ENCODE peak calls at places on chromosome 3, in ten cellular contexts. R, D, H, C, J, Q, O, T, W and K are unnamed samples.

GRCh38 chr3:136251511-136251910 is 1.4 kb downstream of the PCCB start:
- DNase-seq in R (no peak), D (no peak), H (no peak), C (no peak), J (no peak), Q (no peak), O (no peak), T (no peak), W (no peak), K (no peak)

GRCh38 chr3:127304121-127304744 is 16.4 kb upstream of the PRR20G start:
- DNase-seq in R (no peak), D (no peak), H (no peak), C (no peak), J (peak), Q (no peak), O (no peak), T (no peak), W (no peak), K (no peak)

GRCh38 chr3:170323371-170323770 is 34.1 kb upstream of the SKIL start:
- DNase-seq in R (no peak), D (no peak), H (no peak), C (no peak), J (no peak), Q (no peak), O (no peak), T (no peak), W (no peak), K (no peak)

GRCh38 chr3:30141178-30141581 is 465.2 kb upstream of the TGFBR2 start:
- DNase-seq in R (no peak), D (no peak), H (peak), C (no peak), J (no peak), Q (no peak), O (no peak), T (no peak), W (no peak), K (no peak)

GRCh38 chr3:7709383-7710082 is 792.1 kb upstream of the LMCD1 start:
- DNase-seq in R (peak), D (no peak), H (no peak), C (no peak), J (no peak), Q (no peak), O (no peak), T (no peak), W (no peak), K (no peak)

GRCh38 chr3:138049157-138049919 is 39.4 kb downstream of the CLDN18 start:
- DNase-seq in R (no peak), D (no peak), H (no peak), C (no peak), J (no peak), Q (no peak), O (no peak), T (no peak), W (no peak), K (no peak)

GRCh38 chr3:16448691-16449090 is 64.8 kb downstream of the RFTN1 start:
- DNase-seq in R (no peak), D (peak), H (no peak), C (no peak), J (no peak), Q (no peak), O (peak), T (no peak), W (no peak), K (no peak)

GRCh38 chr3:189983612-189984011 is 137.1 kb downstream of the P3H2 start:
- DNase-seq in R (no peak), D (no peak), H (no peak), C (no peak), J (no peak), Q (no peak), O (no peak), T (no peak), W (no peak), K (no peak)

GRCh38 chr3:73401616-73402265 is 223.0 kb downstream of the PDZRN3 start:
- DNase-seq in R (no peak), D (no peak), H (no peak), C (no peak), J (no peak), Q (no peak), O (peak), T (no peak), W (no peak), K (no peak)

GRCh38 chr3:52204337-52205073 is 6.5 kb downstream of the ALAS1 start:
- DNase-seq in R (no peak), D (no peak), H (no peak), C (no peak), J (peak), Q (no peak), O (peak), T (no peak), W (no peak), K (no peak)

GRCh38 chr3:136495213-136495612 is 245.1 kb downstream of the PCCB start:
- DNase-seq in R (no peak), D (no peak), H (no peak), C (no peak), J (no peak), Q (no peak), O (no peak), T (no peak), W (no peak), K (no peak)

GRCh38 chr3:34218706-34219105 is 420.3 kb downstream of the PDCD6IP start:
- DNase-seq in R (no peak), D (no peak), H (no peak), C (no peak), J (no peak), Q (no peak), O (no peak), T (no peak), W (no peak), K (no peak)

GRCh38 chr3:31636693-31637442 is 104.1 kb downstream of the STT3B start:
- DNase-seq in R (no peak), D (no peak), H (no peak), C (no peak), J (no peak), Q (no peak), O (no peak), T (no peak), W (no peak), K (no peak)

GRCh38 chr3:34206996-34207395 is 408.6 kb downstream of the PDCD6IP start:
- DNase-seq in R (no peak), D (no peak), H (no peak), C (no peak), J (no peak), Q (no peak), O (no peak), T (no peak), W (no peak), K (no peak)

GRCh38 chr3:196207833-196208607 is 3.2 kb downstream of the ZDHHC19 start:
- DNase-seq in R (no peak), D (peak), H (no peak), C (peak), J (no peak), Q (peak), O (peak), T (peak), W (no peak), K (peak)

GRCh38 chr3:147493666-147494065 is 84.5 kb downstream of the ZIC1 start:
- DNase-seq in R (no peak), D (no peak), H (no peak), C (no peak), J (no peak), Q (no peak), O (no peak), T (no peak), W (no peak), K (no peak)

GRCh38 chr3:76456322-76456721 is 583.6 kb upstream of the ROBO2 start:
- DNase-seq in R (no peak), D (no peak), H (no peak), C (no peak), J (no peak), Q (no peak), O (no peak), T (no peak), W (no peak), K (no peak)

GRCh38 chr3:127410678-127411077 is 122.8 kb upstream of the PRR20G start:
- DNase-seq in R (no peak), D (no peak), H (no peak), C (no peak), J (no peak), Q (no peak), O (no peak), T (no peak), W (no peak), K (no peak)

GRCh38 chr3:5021571-5022092 is 42.4 kb downstream of the BHLHE40 start:
- DNase-seq in R (no peak), D (no peak), H (no peak), C (no peak), J (no peak), Q (no peak), O (no peak), T (no peak), W (no peak), K (no peak)

GRCh38 chr3:141442421-141442820 is 44.4 kb upstream of the RASA2 start:
- DNase-seq in R (no peak), D (no peak), H (no peak), C (no peak), J (no peak), Q (no peak), O (no peak), T (no peak), W (no peak), K (no peak)

GRCh38 chr3:123272547-123272946 is 70.8 kb downstream of the SEC22A start:
- DNase-seq in R (no peak), D (no peak), H (no peak), C (no peak), J (no peak), Q (no peak), O (no peak), T (no peak), W (no peak), K (no peak)

GRCh38 chr3:171679011-171679492 is 131.2 kb downstream of the PLD1 start:
- DNase-seq in R (no peak), D (no peak), H (no peak), C (no peak), J (no peak), Q (peak), O (no peak), T (no peak), W (no peak), K (no peak)

GRCh38 chr3:191740712-191741111 is 279.7 kb downstream of the PYDC2 start:
- DNase-seq in R (no peak), D (no peak), H (no peak), C (no peak), J (no peak), Q (no peak), O (no peak), T (no peak), W (no peak), K (no peak)

GRCh38 chr3:177961784-177962183 is 574.5 kb upstream of the KCNMB2 start:
- DNase-seq in R (no peak), D (no peak), H (no peak), C (no peak), J (no peak), Q (no peak), O (no peak), T (no peak), W (no peak), K (no peak)

GRCh38 chr3:127448161-127448561 is 142.4 kb downstream of the TPRA1 start:
- DNase-seq in R (peak), D (no peak), H (no peak), C (no peak), J (peak), Q (no peak), O (no peak), T (no peak), W (no peak), K (no peak)

GRCh38 chr3:48016336-48016973 is at the start of gene MAP4:
- DNase-seq in R (peak), D (no peak), H (no peak), C (no peak), J (no peak), Q (no peak), O (no peak), T (no peak), W (no peak), K (peak)

GRCh38 chr3:46995901-46996562 is 16.6 kb downstream of the NBEAL2 start:
- DNase-seq in R (no peak), D (no peak), H (no peak), C (no peak), J (no peak), Q (no peak), O (peak), T (no peak), W (no peak), K (no peak)

GRCh38 chr3:115100172-115100571 is 46.9 kb downstream of the ZBTB20 start:
- DNase-seq in R (peak), D (no peak), H (peak), C (no peak), J (no peak), Q (no peak), O (no peak), T (peak), W (no peak), K (peak)

GRCh38 chr3:142853270-142854163 is 35.4 kb downstream of the PCOLCE2 start:
- DNase-seq in R (no peak), D (no peak), H (peak), C (no peak), J (no peak), Q (no peak), O (peak), T (no peak), W (no peak), K (no peak)

GRCh38 chr3:5568451-5568850 is 380.9 kb downstream of the EDEM1 start:
- DNase-seq in R (peak), D (no peak), H (no peak), C (no peak), J (no peak), Q (no peak), O (no peak), T (no peak), W (no peak), K (peak)

GRCh38 chr3:126999383-126999782 is 16.5 kb downstream of the PLXNA1 start:
- DNase-seq in R (no peak), D (no peak), H (no peak), C (no peak), J (no peak), Q (no peak), O (no peak), T (no peak), W (peak), K (no peak)